ENCODE peak calls at places on chromosomes 13 and 19, in five cellular contexts. D, H, W, L and S are unnamed samples.

GRCh38 chr19:45403781-45404556 is 900 bp downstream of the PPP1R13L start:
- DNase-seq in D (peak; percentile 62), H (peak; percentile 60), W (no peak), L (peak; percentile 73), S (peak; percentile 69)

GRCh38 chr13:81957121-81957520 is 1616.2 kb upstream of the SPRY2 start:
- DNase-seq in D (no peak), H (no peak), W (no peak), L (no peak), S (no peak)

GRCh38 chr13:77876176-77876575 is 42.5 kb downstream of the EDNRB start:
- DNase-seq in D (no peak), H (no peak), W (peak; percentile 90), L (no peak), S (no peak)

GRCh38 chr19:11020982-11021759 is 60.3 kb downstream of the SMARCA4 start:
- DNase-seq in D (no peak), H (no peak), W (no peak), L (no peak), S (no peak)

GRCh38 chr19:2582984-2583956 is 107.3 kb downstream of the GADD45B start:
- DNase-seq in D (no peak), H (no peak), W (no peak), L (no peak), S (no peak)

GRCh38 chr13:41549491-41549890 is 92.1 kb downstream of the RGCC start:
- DNase-seq in D (no peak), H (no peak), W (no peak), L (no peak), S (no peak)

GRCh38 chr13:33208290-33208990 is 77.1 kb downstream of the STARD13 start:
- DNase-seq in D (no peak), H (no peak), W (no peak), L (no peak), S (no peak)

GRCh38 chr19:3098515-3099346 is 4.6 kb downstream of the GNA11 start:
- DNase-seq in D (peak; percentile 86), H (peak; percentile 59), W (peak; percentile 23), L (peak; percentile 70), S (no peak)

GRCh38 chr13:36858285-36858684 is 39.3 kb downstream of the RFXAP start:
- DNase-seq in D (no peak), H (no peak), W (peak; percentile 65), L (no peak), S (peak; percentile 64)

GRCh38 chr13:60572003-60572792 is 175.2 kb downstream of the TDRD3 start:
- DNase-seq in D (no peak), H (no peak), W (peak; percentile 85), L (no peak), S (no peak)

GRCh38 chr13:100550433-100550832 is 38.2 kb downstream of the GGACT start:
- DNase-seq in D (peak; percentile 25), H (peak; percentile 72), W (peak; percentile 15), L (no peak), S (no peak)

GRCh38 chr13:33435207-33435606 is 149.7 kb upstream of the STARD13 start:
- DNase-seq in D (no peak), H (no peak), W (no peak), L (no peak), S (no peak)

GRCh38 chr19:18044825-18045304 is 36.9 kb downstream of the ARRDC2 start:
- DNase-seq in D (peak; percentile 85), H (peak; percentile 74), W (peak; percentile 76), L (peak; percentile 86), S (no peak)

GRCh38 chr13:111627596-111627995 is 307.2 kb downstream of the TEX29 start:
- DNase-seq in D (no peak), H (no peak), W (no peak), L (no peak), S (no peak)

GRCh38 chr19:7638802-7639465 is 2.0 kb downstream of the STXBP2 start:
- DNase-seq in D (no peak), H (no peak), W (no peak), L (no peak), S (no peak)

GRCh38 chr19:7635670-7636069 is 1.2 kb upstream of the STXBP2 start:
- DNase-seq in D (no peak), H (no peak), W (no peak), L (no peak), S (no peak)

GRCh38 chr19:7636317-7636690 is 606 bp upstream of the STXBP2 start:
- DNase-seq in D (no peak), H (no peak), W (no peak), L (no peak), S (no peak)

GRCh38 chr19:7637374-7638256 is 705 bp downstream of the STXBP2 start:
- DNase-seq in D (no peak), H (peak; percentile 78), W (no peak), L (peak; percentile 73), S (peak; percentile 81)

DNA sequence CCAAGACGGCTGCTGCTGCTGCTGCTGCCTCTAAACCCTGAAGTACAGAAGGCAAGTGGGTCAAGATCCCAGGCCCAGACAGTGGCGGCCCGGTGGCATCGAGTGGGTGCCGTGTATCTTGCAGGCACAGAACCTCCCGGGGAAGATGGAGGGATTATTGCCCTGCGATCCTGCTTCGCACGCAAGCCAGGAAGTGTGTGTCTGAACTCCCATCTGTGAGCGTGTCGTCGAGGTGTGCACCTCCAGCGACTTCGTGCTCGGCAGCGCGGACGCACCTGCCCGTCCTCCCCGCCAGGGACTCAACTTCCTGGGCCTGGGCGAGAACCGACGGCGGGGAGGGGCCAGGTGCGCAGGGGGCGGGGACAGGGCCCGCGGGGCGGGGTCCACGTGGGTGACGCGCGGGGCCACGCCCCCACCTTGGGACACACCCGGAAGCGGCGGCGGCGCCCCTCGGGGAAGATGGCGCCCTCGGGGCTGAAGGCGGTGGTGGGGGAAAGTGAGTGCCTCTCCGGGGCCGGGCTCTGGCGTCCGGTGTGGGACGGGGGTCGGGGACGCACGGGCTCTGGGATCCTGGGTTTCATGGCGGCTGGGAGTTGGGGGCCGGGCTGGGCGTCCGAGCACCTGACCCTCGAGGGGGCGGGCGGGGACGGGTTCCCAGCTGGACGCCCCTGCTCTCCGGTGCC is at the start of gene STXBP2:
- DNase-seq in D (no peak), H (peak; percentile 86), W (no peak), L (peak; percentile 93), S (peak; percentile 92)
- TF ChIP-seq POLR2A in D (no peak), H (no peak), W (no peak), L (peak; percentile 42), S (peak; percentile 47)

DNA sequence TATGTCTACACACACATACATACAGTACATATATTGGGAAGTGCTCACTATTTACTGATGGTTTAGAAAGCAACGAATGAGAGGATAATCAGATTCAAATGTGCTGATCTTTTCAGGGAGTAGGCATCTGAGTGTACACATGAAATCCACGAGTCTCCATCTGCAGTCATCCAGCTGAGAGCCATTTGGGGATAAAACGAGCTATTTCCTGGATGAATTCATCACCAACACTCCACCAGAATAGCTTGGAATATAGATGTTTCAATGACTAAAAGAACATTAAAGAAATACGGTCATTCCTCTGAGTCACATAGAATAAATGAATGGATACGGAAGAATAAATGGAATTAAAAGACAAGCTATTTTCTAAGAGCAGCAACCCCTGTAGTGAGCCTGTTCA is 721.6 kb upstream of the ARGLU1 start:
- DNase-seq in D (no peak), H (no peak), W (peak; percentile 81), L (no peak), S (no peak)
- TF ChIP-seq POLR2A in D (no peak), H (no peak), W (no peak), L (no peak), S (no peak)

GRCh38 chr19:36139120-36139472 is 770 bp upstream of the CAPNS1 start:
- DNase-seq in D (no peak), H (no peak), W (no peak), L (no peak), S (no peak)

GRCh38 chr19:36142046-36142445 is 2.2 kb downstream of the CAPNS1 start:
- DNase-seq in D (no peak), H (no peak), W (no peak), L (no peak), S (no peak)

GRCh38 chr19:36140289-36141038 is 598 bp downstream of the CAPNS1 start:
- DNase-seq in D (peak; percentile 58), H (peak; percentile 36), W (peak; percentile 52), L (peak; percentile 39), S (peak; percentile 76)

GRCh38 chr19:36141039-36141914 is 1.4 kb downstream of the CAPNS1 start:
- DNase-seq in D (peak; percentile 84), H (peak; percentile 91), W (peak; percentile 76), L (peak; percentile 91), S (peak; percentile 91)

DNA sequence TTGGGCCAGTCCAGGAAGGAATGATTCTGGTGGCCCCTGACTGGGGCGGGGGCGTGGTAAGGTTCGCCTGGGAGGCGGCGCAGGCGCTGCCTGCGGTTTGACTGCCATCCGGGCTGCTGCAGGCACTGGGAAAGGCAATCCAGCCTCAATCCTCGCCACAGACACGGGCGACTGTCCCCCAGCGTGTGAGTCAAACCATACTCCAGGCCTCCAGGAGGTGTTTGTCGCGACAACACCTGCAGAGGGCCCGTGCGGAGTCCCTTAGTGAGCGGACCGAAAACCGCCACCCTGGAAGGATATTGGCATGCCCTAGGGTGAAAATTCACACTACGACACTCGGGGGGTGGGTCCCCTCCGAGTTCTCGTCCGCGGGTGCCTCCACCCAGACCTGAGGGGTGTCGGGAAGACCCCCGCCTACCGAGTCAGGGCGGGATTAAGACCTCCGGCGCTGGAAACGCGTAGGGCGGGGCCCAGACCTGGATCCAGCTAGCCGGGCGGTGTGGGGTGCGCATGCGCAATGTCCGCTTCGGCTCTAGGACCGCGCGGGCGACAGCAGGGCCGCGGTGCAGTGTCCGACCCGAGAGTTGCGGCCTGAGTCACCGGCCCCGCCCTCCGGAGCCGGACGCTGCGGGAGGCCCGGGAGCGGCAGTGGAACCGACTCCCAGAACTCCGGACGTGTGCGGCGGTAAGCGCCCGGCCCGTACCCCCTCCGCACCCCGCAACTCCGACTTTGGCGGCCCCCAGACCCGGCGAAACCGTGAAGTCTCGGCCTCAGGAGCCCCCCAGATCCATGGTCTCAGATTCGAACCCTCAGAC is at the start of gene CAPNS1:
- DNase-seq in D (peak; percentile 98), H (peak; percentile 97), W (peak; percentile 93), L (peak; percentile 98), S (peak; percentile 98)
- TF ChIP-seq POLR2A in D (peak; percentile 97), H (peak; percentile 56), W (peak; percentile 92), L (peak; percentile 87), S (peak; percentile 68)

GRCh38 chr19:35746087-35746462 is 624 bp downstream of the PSENEN start:
- DNase-seq in D (no peak), H (no peak), W (no peak), L (no peak), S (no peak)

GRCh38 chr19:35746556-35746955 is 1.1 kb downstream of the PSENEN start:
- DNase-seq in D (no peak), H (no peak), W (no peak), L (no peak), S (no peak)

GRCh38 chr19:35745328-35746086 is at the start of the genes PSENEN and U2AF1L4:
- DNase-seq in D (peak; percentile 98), H (peak; percentile 98), W (peak; percentile 100), L (peak; percentile 98), S (peak; percentile 100)

GRCh38 chr19:35750167-35750566 is 1.8 kb downstream of the LIN37 start:
- DNase-seq in D (no peak), H (no peak), W (no peak), L (no peak), S (no peak)

GRCh38 chr19:35748106-35749020 is at the start of gene LIN37:
- DNase-seq in D (peak; percentile 99), H (peak; percentile 100), W (peak; percentile 99), L (peak; percentile 99), S (peak; percentile 99)
- TF ChIP-seq POLR2A in D (peak; percentile 94), H (peak; percentile 80), W (peak; percentile 93), L (no peak), S (peak; percentile 77)

GRCh38 chr19:58476498-58477015 is 405 bp downstream of the ZNF446 start:
- DNase-seq in D (no peak), H (no peak), W (no peak), L (no peak), S (no peak)
- TF ChIP-seq POLR2A in D (no peak), H (no peak), W (no peak), L (no peak), S (no peak)